ENCODE peak calls at places on chromosomes 16 and 17, in four cellular contexts. A is H1, S is HepG2, M is GM12878. J is an unnamed sample.

GRCh38 chr16:19757762-19758595 is 39.9 kb downstream of the IQCK start:
- DNase-seq in A (no peak), S (peak), M (no peak), J (no peak)

GRCh38 chr17:57672205-57672632 is 72.9 kb downstream of the CCDC182 start:
- DNase-seq in A (no peak), S (no peak), M (no peak), J (peak)

GRCh38 chr17:76161619-76162222 is 20.7 kb upstream of the FOXJ1 start:
- DNase-seq in A (no peak), S (no peak), M (no peak), J (no peak)

GRCh38 chr17:72145562-72145961 is 24.7 kb downstream of the SOX9 start:
- DNase-seq in A (no peak), S (no peak), M (no peak), J (no peak)

GRCh38 chr17:66455022-66455547 is 152.7 kb downstream of the PRKCA start:
- DNase-seq in A (no peak), S (no peak), M (no peak), J (no peak)

GRCh38 chr16:72876221-72876620 is 171.7 kb downstream of the ZFHX3 start:
- DNase-seq in A (no peak), S (no peak), M (peak), J (no peak)

GRCh38 chr17:6455321-6455705 is 11.1 kb downstream of the PIMREG start:
- DNase-seq in A (no peak), S (no peak), M (no peak), J (peak)

GRCh38 chr16:84893849-84894599 is 74.2 kb downstream of the CRISPLD2 start:
- DNase-seq in A (no peak), S (peak), M (peak), J (no peak)

GRCh38 chr17:5115673-5116651 is at the start of gene USP6:
- DNase-seq in A (no peak), S (no peak), M (no peak), J (no peak)

GRCh38 chr17:49598918-49599317 is 23.2 kb downstream of the NXPH3 start:
- DNase-seq in A (no peak), S (no peak), M (no peak), J (no peak)

GRCh38 chr17:47999612-48000011 is 28.7 kb downstream of the CDK5RAP3 start:
- DNase-seq in A (no peak), S (no peak), M (no peak), J (no peak)

GRCh38 chr16:78483124-78483992 is 383.9 kb downstream of the WWOX start:
- DNase-seq in A (no peak), S (peak), M (no peak), J (no peak)

GRCh38 chr17:652310-652709 is 62.3 kb downstream of the VPS53 start:
- DNase-seq in A (no peak), S (no peak), M (no peak), J (no peak)

GRCh38 chr16:56874800-56875199 is 9.8 kb downstream of the SLC12A3 start:
- DNase-seq in A (no peak), S (no peak), M (no peak), J (peak)

GRCh38 chr16:50279142-50279865 is 13.0 kb downstream of the ADCY7 start:
- DNase-seq in A (no peak), S (no peak), M (no peak), J (no peak)

GRCh38 chr17:3712811-3713463 is 10.8 kb upstream of the HASPIN start:
- DNase-seq in A (no peak), S (no peak), M (peak), J (no peak)

GRCh38 chr17:3715296-3715695 is 8.4 kb upstream of the HASPIN start:
- DNase-seq in A (no peak), S (no peak), M (no peak), J (no peak)

GRCh38 chr17:3704931-3705717 is 9.2 kb upstream of the P2RX5 start:
- DNase-seq in A (no peak), S (no peak), M (no peak), J (no peak)

DNA sequence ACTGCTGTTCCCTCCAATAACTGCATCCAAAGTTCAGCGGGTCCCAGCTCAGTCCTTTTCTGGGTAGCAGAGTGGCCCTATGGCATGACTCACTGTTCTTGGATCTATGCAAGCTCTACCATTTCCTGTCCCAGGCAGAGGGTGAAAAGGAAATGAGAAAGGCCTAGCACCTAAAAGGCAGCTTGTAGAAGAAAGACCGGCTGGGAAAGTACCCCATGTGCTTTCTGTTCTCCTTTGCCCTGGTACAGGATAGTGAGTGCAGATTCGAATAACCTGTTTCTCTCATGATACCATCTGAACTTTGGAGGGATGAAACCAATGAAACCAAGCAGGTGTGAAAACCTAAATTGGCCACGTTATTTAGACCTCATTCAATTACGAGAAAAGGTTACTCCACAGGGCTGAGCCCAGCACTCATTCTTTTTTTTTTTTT is 12.7 kb upstream of the HASPIN start:
- DNase-seq in A (no peak), S (no peak), M (peak), J (no peak)
- TF ChIP-seq TCF12 in A (no peak), S (no peak), M (peak), J (no peak)

GRCh38 chr16:65306313-65306712 is 184.4 kb upstream of the CDH11 start:
- DNase-seq in A (no peak), S (no peak), M (no peak), J (no peak)
- TF ChIP-seq EP300 in A (no peak), S (no peak), M (no peak), J (no peak)

DNA sequence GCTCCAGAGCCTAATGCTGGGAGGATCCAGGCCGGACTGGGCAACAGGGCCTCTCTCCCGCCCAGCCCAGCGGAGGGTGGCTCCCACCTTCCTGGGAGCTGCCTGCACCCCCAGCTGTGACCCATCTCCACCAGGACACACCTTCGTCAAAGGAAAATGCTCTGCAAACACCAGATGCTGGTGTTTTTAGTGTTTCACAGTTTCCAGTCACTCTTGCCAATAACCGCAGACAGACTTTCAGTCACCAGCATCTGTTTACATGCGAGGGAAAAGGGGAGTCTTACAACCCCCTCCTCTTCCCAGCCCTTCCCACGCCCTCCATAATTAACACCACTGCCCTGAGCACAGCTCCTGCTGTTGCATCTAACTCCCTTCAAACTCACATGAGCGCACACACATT is 25.3 kb downstream of the KLHDC4 start:
- DNase-seq in A (no peak), S (no peak), M (no peak), J (no peak)
- TF ChIP-seq TCF12 in A (no peak), S (no peak), M (no peak), J (no peak)

GRCh38 chr17:28925912-28926365 is 23.1 kb upstream of the DHRS13 start:
- DNase-seq in A (no peak), S (no peak), M (peak), J (no peak)
- TF ChIP-seq EP300 in A (no peak), S (no peak), M (no peak), J (no peak)

GRCh38 chr16:52265446-52265861 is 281.5 kb downstream of the TOX3 start:
- DNase-seq in A (peak), S (no peak), M (no peak), J (no peak)
- TF ChIP-seq TCF12 in A (peak), S (no peak), M (no peak), J (no peak)

GRCh38 chr16:83300326-83300725 is 507.5 kb upstream of the HSBP1 start:
- DNase-seq in A (no peak), S (no peak), M (no peak), J (no peak)
- TF ChIP-seq EP300 in A (no peak), S (no peak), M (no peak), J (no peak)